ENCODE peak calls at places on chromosomes 4 and X, in six cellular contexts. E is hepatocyte; Z is tibial artery; I is CD4-positive, alpha-beta T cell; H is sigmoid colon; V is body of pancreas. R is an unnamed sample. For H3K27me3, the result is how much of the 10 kb centered on the place peaks cover.

GRCh38 chr4:89306486-89307184 is 965 bp downstream of the GPRIN3 start:
- DNase-seq in E (no peak), Z (no peak), I (no peak), H (no peak), V (no peak), R (no peak)

GRCh38 chrX:133440081-133440796 is 24.9 kb upstream of the GPC4 start:
- DNase-seq in E (no peak), Z (no peak), I (no peak), H (no peak), V (no peak), R (peak)

GRCh38 chrX:68504237-68504636 is 5.4 kb downstream of the YIPF6 start:
- DNase-seq in E (no peak), Z (no peak), I (peak), H (no peak), V (no peak), R (no peak)

GRCh38 chr4:119300072-119300387 is 21.9 kb downstream of the FABP2 start:
- DNase-seq in E (peak), Z (peak), I (peak), H (peak), V (peak), R (no peak)

GRCh38 chrX:47991263-47992092 is 12.3 kb downstream of the ZNF182 start:
- DNase-seq in E (no peak), Z (no peak), I (no peak), H (no peak), V (no peak), R (no peak)

GRCh38 chrX:101164766-101165590 is 54.6 kb upstream of the DRP2 start:
- DNase-seq in E (no peak), Z (no peak), I (no peak), H (no peak), V (no peak), R (no peak)

GRCh38 chrX:69139516-69139915 is 25.7 kb downstream of the PJA1 start:
- DNase-seq in E (no peak), Z (no peak), I (no peak), H (no peak), V (no peak), R (no peak)

GRCh38 chr4:182923796-182924365 is 6.7 kb upstream of the DCTD start:
- DNase-seq in E (no peak), Z (no peak), I (no peak), H (no peak), V (no peak), R (no peak)

GRCh38 chr4:19739101-19739651 is 512.5 kb upstream of the SLIT2 start:
- DNase-seq in E (peak), Z (no peak), I (no peak), H (no peak), V (no peak), R (no peak)

GRCh38 chr4:74033721-74034120 is 4.8 kb downstream of the CXCL3 start:
- DNase-seq in E (no peak), Z (no peak), I (no peak), H (no peak), V (no peak), R (no peak)

GRCh38 chr4:48071171-48071570 is 54.6 kb downstream of the NIPAL1 start:
- DNase-seq in E (peak), Z (no peak), I (no peak), H (no peak), V (no peak), R (no peak)

GRCh38 chr4:98474408-98474844 is 184.0 kb downstream of the TSPAN5 start:
- DNase-seq in E (no peak), Z (no peak), I (no peak), H (no peak), V (no peak), R (no peak)

GRCh38 chr4:136650541-136651277 is 881.6 kb downstream of the PCDH18 start:
- DNase-seq in E (peak), Z (no peak), I (no peak), H (no peak), V (peak), R (no peak)

GRCh38 chr4:11424000-11424399 is 4.7 kb downstream of the HS3ST1 start:
- DNase-seq in E (peak), Z (no peak), I (no peak), H (no peak), V (no peak), R (peak)

GRCh38 chrX:9927638-9928037 is 39.5 kb upstream of the CLDN34 start:
- DNase-seq in E (no peak), Z (no peak), I (no peak), H (no peak), V (no peak), R (peak)

GRCh38 chr4:10077101-10077491 is 39.5 kb downstream of the WDR1 start:
- DNase-seq in E (no peak), Z (peak), I (no peak), H (peak), V (peak), R (peak)

GRCh38 chr4:129098578-129098977 is 2.6 kb downstream of the C4orf33 start:
- DNase-seq in E (no peak), Z (no peak), I (no peak), H (no peak), V (no peak), R (no peak)

GRCh38 chr4:122766353-122766705 is 33.8 kb downstream of the BBS12 start:
- DNase-seq in E (no peak), Z (no peak), I (no peak), H (no peak), V (no peak), R (no peak)

GRCh38 chr4:122874194-122874593 is 47.6 kb downstream of the FGF2 start:
- DNase-seq in E (peak), Z (no peak), I (no peak), H (no peak), V (no peak), R (no peak)

GRCh38 chrX:109638158-109638557 is 13.2 kb upstream of the KCNE5 start:
- DNase-seq in E (no peak), Z (no peak), I (no peak), H (no peak), V (no peak), R (no peak)

GRCh38 chrX:45900751-45901150 is 644.5 kb downstream of the ZNF674 start:
- DNase-seq in E (peak), Z (no peak), I (no peak), H (no peak), V (no peak), R (no peak)

GRCh38 chr4:184417802-184418511 is 56.4 kb downstream of the IRF2 start:
- DNase-seq in E (peak), Z (no peak), I (no peak), H (no peak), V (no peak), R (no peak)

GRCh38 chr4:133146574-133147198 is 2.4 kb upstream of the PCDH10 start:
- DNase-seq in E (peak), Z (no peak), I (no peak), H (peak), V (peak), R (peak)

GRCh38 chr4:133148690-133149363 is at the start of gene PCDH10:
- DNase-seq in E (peak), Z (peak), I (no peak), H (peak), V (peak), R (peak)

GRCh38 chr4:133149364-133149695 is 236 bp downstream of the PCDH10 start:
- DNase-seq in E (no peak), Z (no peak), I (no peak), H (no peak), V (no peak), R (no peak)

GRCh38 chr4:133147365-133147821 is 1.7 kb upstream of the PCDH10 start:
- DNase-seq in E (peak), Z (no peak), I (no peak), H (no peak), V (no peak), R (peak)

DNA sequence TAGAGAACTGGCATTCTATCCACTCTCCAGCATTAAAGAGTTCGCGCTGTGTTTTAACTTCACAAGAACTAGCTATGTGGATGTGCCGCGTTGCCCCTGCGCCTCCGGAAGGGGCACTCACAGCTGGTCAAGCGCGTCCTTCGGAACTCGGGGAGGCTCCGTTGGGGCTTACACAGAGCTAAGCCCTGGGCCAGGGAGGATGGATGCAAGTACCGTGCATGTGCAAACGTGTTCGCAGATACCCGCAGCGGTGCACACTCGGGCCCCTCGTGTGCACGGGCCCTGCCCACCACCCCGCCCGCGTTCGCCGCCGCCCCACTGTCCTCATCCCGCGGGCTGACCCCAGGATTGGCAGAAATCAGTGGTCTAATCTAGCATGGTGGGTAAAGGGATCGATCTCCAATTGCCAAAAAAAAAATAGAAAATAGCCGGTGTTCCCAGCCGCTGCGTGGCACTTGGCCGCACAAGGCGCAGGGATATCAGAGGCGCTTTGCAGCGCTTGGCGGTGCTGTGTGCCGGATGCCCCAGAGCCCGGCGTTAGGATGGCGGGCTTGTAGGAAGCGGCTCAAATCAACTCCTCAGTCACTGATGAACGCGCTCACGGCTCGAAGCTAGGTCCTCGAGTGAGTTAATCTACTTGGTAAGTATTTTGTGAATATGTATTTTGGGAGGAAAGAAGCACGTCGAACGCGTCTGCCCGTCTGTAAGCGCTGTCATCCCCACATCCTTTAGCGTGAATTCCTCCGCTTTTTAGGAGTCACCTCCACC is 988 bp upstream of the PCDH10 start:
- DNase-seq in E (peak), Z (no peak), I (no peak), H (peak), V (no peak), R (peak)
- H3K27me3 ChIP-seq in E (half or more), Z (under half), I (half or more), H (under half), V (under half), R (under half)

DNA sequence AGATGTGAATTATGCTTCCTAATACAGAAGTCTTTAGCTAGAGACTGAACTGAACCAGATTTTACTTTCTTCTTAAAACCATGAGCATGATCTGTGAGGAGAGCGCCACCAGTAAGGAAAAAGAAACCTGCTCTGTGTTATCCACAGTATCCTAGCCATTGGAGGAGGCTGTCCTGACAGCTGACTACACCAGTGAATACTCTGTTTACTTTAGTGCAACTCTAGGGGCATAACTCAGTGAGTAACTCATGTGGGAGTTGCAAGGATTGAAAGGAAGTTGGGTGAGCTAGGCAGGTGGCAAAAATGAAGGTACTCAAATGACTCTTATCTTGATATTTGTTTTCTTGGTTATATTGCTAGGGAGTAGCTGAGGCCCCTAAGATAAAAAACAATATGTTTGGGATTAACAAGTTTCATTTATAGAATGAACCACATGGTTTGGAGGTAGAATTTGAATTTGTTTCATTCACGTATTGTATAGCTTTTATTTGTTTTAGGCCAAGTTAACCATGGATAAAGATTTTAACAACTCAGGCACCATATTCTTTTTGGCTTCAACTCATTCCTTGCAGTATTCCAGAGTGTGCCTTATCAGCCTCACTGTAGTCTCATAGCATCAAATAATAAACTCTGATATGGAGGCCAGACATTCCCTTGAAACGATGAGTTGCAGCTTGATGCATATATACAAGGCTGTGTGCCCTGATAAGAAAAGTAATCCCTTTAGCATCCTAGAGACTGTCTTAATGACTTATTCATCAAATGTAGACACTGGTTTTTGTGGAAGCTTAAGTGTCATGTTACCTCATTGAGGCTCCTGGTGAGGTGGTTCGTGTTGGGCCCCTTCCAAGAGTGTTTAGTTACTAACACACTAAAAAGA is 2.5 kb downstream of the BMP3 start:
- DNase-seq in E (no peak), Z (no peak), I (no peak), H (no peak), V (no peak), R (no peak)
- H3K27me3 ChIP-seq in E (half or more), Z (under half), I (half or more), H (under half), V (under half), R (half or more)

DNA sequence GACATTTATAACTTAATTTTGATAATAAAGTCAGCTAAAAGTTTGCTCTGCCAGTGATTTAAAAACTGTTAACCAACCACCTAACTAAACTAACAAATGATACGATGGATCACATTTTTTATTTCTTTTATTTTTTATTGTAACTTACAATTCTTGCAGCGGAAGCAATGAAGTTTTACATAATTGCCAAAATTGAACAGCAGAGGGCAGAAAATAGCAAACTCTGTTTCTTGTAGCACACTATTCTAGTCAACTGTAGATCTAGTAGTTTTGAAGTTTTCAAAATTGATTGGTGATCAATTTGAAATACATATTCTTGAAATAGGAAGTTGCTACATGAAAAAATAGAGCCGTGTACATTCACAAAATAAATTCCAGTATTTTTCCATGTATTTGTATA is 2.8 kb upstream of the GRIA2 start:
- DNase-seq in E (peak), Z (no peak), I (no peak), H (no peak), V (no peak), R (no peak)
- H3K27me3 ChIP-seq in E (under half), Z (under half), I (under half), H (under half), V (under half), R (under half)

GRCh38 chrX:465418-465817 is 78.7 kb upstream of the PPP2R3B start:
- DNase-seq in E (no peak), Z (no peak), I (no peak), H (peak), V (no peak), R (peak)
- H3K27me3 ChIP-seq in E (under half), Z (under half), I (under half), H (under half), V (under half), R (under half)

GRCh38 chrX:633655-634305 is 3.2 kb downstream of the SHOX start:
- DNase-seq in E (no peak), Z (no peak), I (no peak), H (peak), V (no peak), R (peak)

GRCh38 chrX:633043-633654 is 2.6 kb downstream of the SHOX start:
- DNase-seq in E (no peak), Z (no peak), I (no peak), H (no peak), V (no peak), R (no peak)

GRCh38 chrX:630922-631496 is 418 bp downstream of the SHOX start:
- DNase-seq in E (no peak), Z (no peak), I (no peak), H (peak), V (no peak), R (peak)

GRCh38 chrX:634306-634958 is 3.8 kb downstream of the SHOX start:
- DNase-seq in E (no peak), Z (no peak), I (no peak), H (peak), V (no peak), R (peak)

DNA sequence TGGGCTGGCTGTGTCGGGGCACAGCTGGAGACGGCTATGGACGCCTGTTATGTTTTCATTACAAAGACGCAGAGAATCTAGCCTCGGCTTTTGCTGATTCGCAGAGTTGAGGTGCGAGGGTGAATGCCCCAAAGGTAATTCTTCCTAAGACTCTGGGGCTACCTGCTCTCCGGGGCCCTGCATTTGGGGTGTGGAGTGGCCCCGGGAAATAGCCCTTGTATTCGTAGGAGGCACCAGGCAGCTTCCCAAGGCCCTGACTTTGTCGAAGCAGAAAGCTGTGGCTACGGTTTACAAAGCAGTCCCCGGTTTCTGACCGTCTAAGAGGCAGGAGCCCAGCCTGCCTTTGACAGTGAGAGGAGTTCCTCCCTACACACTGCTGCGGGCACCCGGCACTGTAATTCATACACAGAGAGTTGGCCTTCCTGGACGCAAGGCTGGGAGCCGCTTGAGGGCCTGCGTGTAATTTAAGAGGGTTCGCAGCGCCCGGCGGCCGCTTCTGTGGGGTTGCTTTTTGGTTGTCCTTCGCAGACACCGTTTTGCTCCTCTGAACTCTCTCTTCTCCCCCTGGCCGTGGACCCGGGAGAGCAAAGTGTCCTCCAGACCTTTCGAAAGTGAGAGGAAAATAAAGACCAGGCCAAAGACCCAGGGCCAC is 1.9 kb downstream of the SHOX start:
- DNase-seq in E (no peak), Z (no peak), I (no peak), H (no peak), V (no peak), R (peak)
- H3K27me3 ChIP-seq in E (half or more), Z (under half), I (half or more), H (under half), V (under half), R (half or more)

GRCh38 chr4:54104907-54105306 is 4.9 kb downstream of the GSX2 start:
- DNase-seq in E (no peak), Z (no peak), I (no peak), H (no peak), V (no peak), R (no peak)
- H3K27me3 ChIP-seq in E (half or more), Z (under half), I (half or more), H (under half), V (under half), R (half or more)

GRCh38 chr4:151688003-151688784 is 72.6 kb downstream of the GATB start:
- DNase-seq in E (no peak), Z (no peak), I (no peak), H (no peak), V (no peak), R (peak)

GRCh38 chr4:151687021-151687640 is 73.7 kb downstream of the GATB start:
- DNase-seq in E (no peak), Z (no peak), I (no peak), H (no peak), V (no peak), R (no peak)

GRCh38 chr4:151688785-151689043 is 72.1 kb downstream of the GATB start:
- DNase-seq in E (no peak), Z (no peak), I (no peak), H (no peak), V (no peak), R (no peak)

GRCh38 chr4:151689211-151689991 is 71.4 kb downstream of the GATB start:
- DNase-seq in E (no peak), Z (no peak), I (no peak), H (no peak), V (no peak), R (no peak)

GRCh38 chr4:151685303-151685702 is 75.5 kb downstream of the GATB start:
- DNase-seq in E (no peak), Z (no peak), I (no peak), H (no peak), V (no peak), R (no peak)
- H3K27me3 ChIP-seq in E (under half), Z (under half), I (under half), H (under half), V (under half), R (under half)

GRCh38 chr4:168636506-168637176 is 139.8 kb downstream of the PALLD start:
- DNase-seq in E (no peak), Z (no peak), I (no peak), H (no peak), V (no peak), R (no peak)
- H3K27me3 ChIP-seq in E (under half), Z (under half), I (under half), H (under half), V (under half), R (under half)

DNA sequence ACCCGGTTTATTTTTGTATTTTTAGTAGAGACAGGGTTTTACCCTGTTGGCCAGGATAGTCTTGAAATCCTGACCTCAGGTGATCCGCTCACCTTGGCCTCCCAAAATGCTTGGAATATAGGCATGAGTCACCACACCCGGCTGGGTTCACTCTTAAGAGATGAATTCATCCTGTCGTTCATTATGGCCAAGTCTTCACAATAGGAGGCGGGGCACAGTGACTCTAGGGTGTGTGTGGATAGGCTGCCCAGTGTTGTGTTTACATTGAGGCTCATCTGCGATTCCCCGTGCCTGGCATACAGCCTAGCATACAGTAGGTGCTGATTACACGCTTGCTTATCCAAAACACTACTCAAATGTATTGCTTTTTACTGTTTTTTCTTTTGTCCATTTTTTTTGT is 41.3 kb upstream of the IGFBP7 start:
- DNase-seq in E (no peak), Z (no peak), I (no peak), H (no peak), V (no peak), R (no peak)
- H3K27me3 ChIP-seq in E (under half), Z (under half), I (under half), H (under half), V (under half), R (under half)

DNA sequence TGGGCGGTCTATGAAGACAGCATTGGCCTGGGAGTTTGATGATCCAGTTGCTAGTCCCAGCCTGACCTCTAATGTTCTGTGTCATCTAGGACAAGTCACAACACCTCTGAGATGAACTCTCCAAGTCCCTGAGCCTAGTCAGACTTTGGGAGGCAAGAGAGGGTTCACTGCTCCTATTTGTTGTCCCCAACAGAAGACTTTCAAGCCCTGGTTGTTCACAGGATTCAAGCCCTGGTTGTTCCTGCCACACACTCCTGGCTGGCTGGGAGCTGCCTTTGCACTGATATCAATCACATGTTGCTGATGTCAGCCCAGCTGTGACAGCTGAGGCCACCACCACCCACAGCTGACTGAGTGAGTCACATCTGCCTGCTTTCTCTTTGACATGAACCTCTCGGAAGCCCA is 253.2 kb upstream of the RASGEF1B start:
- DNase-seq in E (peak), Z (peak), I (peak), H (peak), V (no peak), R (peak)
- H3K27me3 ChIP-seq in E (under half), Z (under half), I (under half), H (under half), V (under half), R (under half)

R was measured in endodermal cell.